ENCODE peak calls at places on chromosomes 12 and 14, in eight cellular contexts. Y is pancreas, L is GM12865, C is fibroblast of mammary gland, W is RWPE2, Q is psoas muscle, I is neural crest cell, M is IMR-90. T is an unnamed sample.

GRCh38 chr12:46892887-46893286 is 67.1 kb upstream of the SLC38A4 start:
- DNase-seq in Y (no peak), L (no peak), C (no peak), W (no peak), Q (no peak), I (no peak), M (no peak), T (no peak)

GRCh38 chr12:108699955-108700563 is 31.3 kb downstream of the CORO1C start:
- DNase-seq in Y (no peak), L (no peak), C (peak; percentile 58), W (no peak), Q (no peak), I (no peak), M (peak; percentile 64), T (no peak)

GRCh38 chr12:116856729-116857128 is 24.5 kb downstream of the HRK start:
- DNase-seq in Y (no peak), L (no peak), C (no peak), W (no peak), Q (no peak), I (no peak), M (no peak), T (no peak)

GRCh38 chr14:79544671-79545070 is 666.6 kb downstream of the DIO2 start:
- DNase-seq in Y (no peak), L (no peak), C (peak; percentile 67), W (no peak), Q (no peak), I (no peak), M (peak; percentile 95), T (no peak)

GRCh38 chr12:25653487-25654175 is 100.5 kb upstream of the LMNTD1 start:
- DNase-seq in Y (no peak), L (peak; percentile 19), C (no peak), W (no peak), Q (no peak), I (no peak), M (no peak), T (no peak)

GRCh38 chr12:2264622-2265306 is 212.0 kb downstream of the CACNA1C start:
- DNase-seq in Y (no peak), L (no peak), C (peak; percentile 99), W (peak; percentile 23), Q (peak; percentile 67), I (no peak), M (peak; percentile 98), T (no peak)

GRCh38 chr12:130480887-130481286 is 143.2 kb downstream of the PIWIL1 start:
- DNase-seq in Y (no peak), L (no peak), C (no peak), W (no peak), Q (no peak), I (no peak), M (no peak), T (no peak)

GRCh38 chr12:13816394-13816793 is 165.0 kb downstream of the GRIN2B start:
- DNase-seq in Y (no peak), L (no peak), C (no peak), W (no peak), Q (no peak), I (no peak), M (no peak), T (no peak)

GRCh38 chr14:28661171-28661772 is 105.3 kb upstream of the FOXG1 start:
- DNase-seq in Y (no peak), L (no peak), C (peak; percentile 88), W (no peak), Q (no peak), I (no peak), M (peak; percentile 28), T (no peak)

GRCh38 chr12:15721716-15722115 is 67.5 kb downstream of the EPS8 start:
- DNase-seq in Y (no peak), L (no peak), C (peak; percentile 42), W (no peak), Q (no peak), I (no peak), M (peak; percentile 46), T (no peak)

GRCh38 chr12:53660064-53660463 is 15.8 kb downstream of the ATP5MC2 start:
- DNase-seq in Y (no peak), L (no peak), C (peak; percentile 6), W (no peak), Q (no peak), I (no peak), M (no peak), T (no peak)

GRCh38 chr12:96226801-96227348 is 32.7 kb downstream of the ELK3 start:
- DNase-seq in Y (no peak), L (no peak), C (no peak), W (peak; percentile 26), Q (no peak), I (no peak), M (no peak), T (no peak)

GRCh38 chr12:115191342-115191741 is 507.4 kb upstream of the TBX3 start:
- DNase-seq in Y (no peak), L (no peak), C (peak; percentile 52), W (no peak), Q (no peak), I (no peak), M (no peak), T (no peak)

GRCh38 chr12:124633954-124634352 is 66.5 kb upstream of the NCOR2 start:
- DNase-seq in Y (no peak), L (no peak), C (no peak), W (no peak), Q (no peak), I (no peak), M (no peak), T (no peak)

GRCh38 chr12:49227701-49228100 is 37.2 kb upstream of the TUBA1C start:
- DNase-seq in Y (no peak), L (no peak), C (no peak), W (no peak), Q (no peak), I (no peak), M (no peak), T (no peak)

GRCh38 chr12:32875990-32876389 is 20.6 kb downstream of the PKP2 start:
- DNase-seq in Y (no peak), L (no peak), C (no peak), W (no peak), Q (no peak), I (no peak), M (no peak), T (no peak)

GRCh38 chr12:22518067-22518719 is 26.1 kb downstream of the C2CD5 start:
- DNase-seq in Y (peak; percentile 75), L (no peak), C (peak; percentile 61), W (no peak), Q (no peak), I (no peak), M (peak; percentile 15), T (no peak)

GRCh38 chr12:12327802-12328201 is 22.2 kb downstream of the MANSC1 start:
- DNase-seq in Y (no peak), L (peak; percentile 73), C (peak; percentile 76), W (no peak), Q (no peak), I (peak; percentile 21), M (peak; percentile 73), T (peak; percentile 16)

GRCh38 chr12:11758087-11758837 is 108.8 kb downstream of the ETV6 start:
- DNase-seq in Y (no peak), L (peak; percentile 63), C (no peak), W (no peak), Q (no peak), I (no peak), M (no peak), T (no peak)

GRCh38 chr12:34391771-34392581 is 369.7 kb downstream of the ALG10 start:
- DNase-seq in Y (no peak), L (no peak), C (no peak), W (peak; percentile 20), Q (peak; percentile 3), I (no peak), M (no peak), T (no peak)

GRCh38 chr14:71529855-71530254 is 402.4 kb upstream of the RGS6 start:
- DNase-seq in Y (no peak), L (no peak), C (peak; percentile 93), W (no peak), Q (peak; percentile 27), I (no peak), M (no peak), T (no peak)

GRCh38 chr12:120252071-120252906 is 13.2 kb downstream of the PXN start:
- DNase-seq in Y (no peak), L (peak; percentile 46), C (no peak), W (no peak), Q (no peak), I (no peak), M (no peak), T (peak; percentile 87)

GRCh38 chr14:91241848-91242247 is 2.7 kb downstream of the GPR68 start:
- DNase-seq in Y (no peak), L (peak; percentile 82), C (no peak), W (no peak), Q (no peak), I (no peak), M (no peak), T (peak; percentile 60)

GRCh38 chr14:50697659-50698290 is 29.7 kb upstream of the SAV1 start:
- DNase-seq in Y (no peak), L (no peak), C (peak; percentile 36), W (no peak), Q (no peak), I (no peak), M (peak; percentile 31), T (no peak)

DNA sequence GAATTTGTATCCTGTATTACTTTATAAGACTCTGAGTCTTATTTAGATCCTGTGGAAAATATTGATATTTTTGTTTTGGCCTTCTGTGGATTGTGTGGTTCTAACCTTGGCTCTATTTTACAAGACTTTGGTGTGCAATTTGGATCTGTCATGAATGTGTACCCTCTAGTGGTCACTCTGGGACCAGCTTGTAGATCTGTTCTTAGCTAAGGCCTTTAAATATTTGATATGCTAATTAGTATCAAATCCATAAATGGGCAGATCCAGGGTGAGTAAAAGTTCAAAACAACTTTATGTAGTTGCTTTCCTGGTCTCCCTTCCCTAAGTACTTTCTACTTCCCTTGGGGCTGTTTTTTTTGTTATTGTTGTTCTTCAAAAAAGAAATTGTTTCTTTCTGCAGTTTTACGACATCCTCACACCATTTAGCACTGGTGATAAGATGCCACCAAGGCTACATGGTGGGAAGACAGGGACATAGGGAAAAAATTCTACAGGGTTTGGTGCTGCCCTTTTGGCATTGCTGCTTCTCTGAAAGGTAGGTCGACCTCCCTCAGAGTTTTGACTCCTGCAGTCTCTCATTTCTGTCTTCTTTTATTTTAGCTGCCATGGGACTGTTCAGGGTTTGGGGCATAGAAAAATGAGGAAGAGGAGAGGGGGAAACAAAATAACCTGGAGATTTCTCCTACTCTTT is 238.5 kb downstream of the GPHN start:
- DNase-seq in Y (peak; percentile 13), L (peak; percentile 63), C (peak; percentile 71), W (no peak), Q (no peak), I (no peak), M (peak; percentile 58), T (peak; percentile 18)
- TF ChIP-seq CTCF in Y (peak; percentile 28), L (peak; percentile 56), C (peak; percentile 82), W (peak; percentile 89), Q (peak; percentile 55), I (peak; percentile 63), M (peak; percentile 52), T (peak; percentile 51)

GRCh38 chr12:132075026-132075713 is 68.9 kb downstream of the DDX51 start:
- DNase-seq in Y (no peak), L (no peak), C (no peak), W (no peak), Q (no peak), I (no peak), M (no peak), T (no peak)
- TF ChIP-seq CTCF in Y (no peak), L (peak; percentile 11), C (peak; percentile 30), W (peak; percentile 12), Q (no peak), I (peak; percentile 44), M (peak; percentile 29), T (no peak)

GRCh38 chr14:100140452-100141132 is 18.9 kb downstream of the DEGS2 start:
- DNase-seq in Y (no peak), L (no peak), C (peak; percentile 25), W (no peak), Q (no peak), I (peak; percentile 36), M (peak; percentile 20), T (no peak)
- TF ChIP-seq CTCF in Y (no peak), L (no peak), C (no peak), W (no peak), Q (no peak), I (peak; percentile 44), M (peak; percentile 26), T (no peak)

GRCh38 chr12:89475203-89475990 is 49.2 kb downstream of the GALNT4 start:
- DNase-seq in Y (no peak), L (peak; percentile 40), C (no peak), W (no peak), Q (no peak), I (no peak), M (peak; percentile 30), T (no peak)
- TF ChIP-seq CTCF in Y (no peak), L (no peak), C (no peak), W (no peak), Q (no peak), I (no peak), M (no peak), T (no peak)

T was measured in activated CD8-positive, alpha-beta T cell treated with anti-CD3 and anti-CD28 coated beads for 36 hours.